ENCODE peak calls at places on chromosome 22, in six cellular contexts. T is Kasumi-1; C is WERI-Rb-1; U is stimulated activated CD8-positive, alpha-beta memory T cell treated with anti-CD3 and anti-CD28 coated beads, Interleukin-12 subunit alpha, Interleukin-12 subunit beta, amount 100 ng/mL, for 1 hour; H is HAP-1; F is IMR-90. S is an unnamed sample.

GRCh38 chr22:26592368-26593015 is 2.6 kb upstream of the TPST2 start:
- DNase-seq in C (no peak), F (no peak), H (no peak), T (peak; percentile 57), U (no peak), S (no peak)

GRCh38 chr22:44919691-44920090 is 90.1 kb downstream of the PHF21B start:
- DNase-seq in F (no peak), U (no peak), T (no peak), C (no peak), H (no peak), S (no peak)

GRCh38 chr22:30609260-30610185 is 2.5 kb downstream of the TCN2 start:
- DNase-seq in T (peak; percentile 86), H (no peak), U (no peak), F (peak; percentile 86), C (no peak), S (no peak)

GRCh38 chr22:23763579-23764331 is 965 bp downstream of the C22orf15 start:
- DNase-seq in U (no peak), C (no peak), T (no peak), H (no peak), F (no peak), S (no peak)

GRCh38 chr22:27726726-27727449 is 74.7 kb downstream of the MN1 start:
- DNase-seq in U (no peak), H (peak; percentile 71), T (no peak), F (peak; percentile 34), C (peak; percentile 43), S (no peak)

GRCh38 chr22:41584881-41585280 is 4.8 kb downstream of the PMM1 start:
- DNase-seq in C (no peak), U (no peak), F (no peak), H (no peak), T (no peak), S (no peak)

GRCh38 chr22:45328822-45329535 is 19.2 kb downstream of the FAM118A start:
- DNase-seq in T (no peak), H (no peak), C (no peak), U (no peak), F (no peak), S (peak; percentile 88)

GRCh38 chr22:50507421-50507990 is at the start of gene LMF2:
- DNase-seq in H (peak; percentile 77), U (peak; percentile 85), T (peak; percentile 84), F (no peak), C (peak; percentile 89), S (no peak)

GRCh38 chr22:38043151-38044039 is 13.8 kb upstream of the PICK1 start:
- DNase-seq in C (no peak), F (no peak), T (no peak), U (no peak), H (no peak), S (no peak)

GRCh38 chr22:37599161-37599560 is 9.5 kb upstream of the GGA1 start:
- DNase-seq in C (no peak), T (no peak), H (no peak), F (no peak), U (no peak), S (no peak)

GRCh38 chr22:48744967-48745841 is 1082.5 kb downstream of the BRD1 start:
- DNase-seq in U (no peak), T (no peak), H (no peak), F (no peak), C (no peak), S (no peak)

GRCh38 chr22:43006016-43006505 is 8.9 kb downstream of the PACSIN2 start:
- DNase-seq in C (no peak), H (no peak), U (no peak), F (no peak), T (no peak), S (no peak)

GRCh38 chr22:48154943-48155240 is 1392.4 kb downstream of the TBC1D22A start:
- DNase-seq in H (no peak), T (no peak), U (no peak), C (no peak), F (no peak), S (no peak)

GRCh38 chr22:20803696-20804324 is 29.9 kb downstream of the SERPIND1 start:
- DNase-seq in H (no peak), F (peak; percentile 44), U (no peak), C (peak; percentile 52), T (peak; percentile 48), S (no peak)

GRCh38 chr22:46897246-46897623 is 134.8 kb downstream of the TBC1D22A start:
- DNase-seq in H (no peak), U (no peak), T (no peak), C (no peak), F (no peak), S (peak; percentile 53)

GRCh38 chr22:49667236-49667635 is 160.4 kb downstream of the BRD1 start:
- DNase-seq in T (peak; percentile 16), C (no peak), F (no peak), U (no peak), H (no peak), S (no peak)

GRCh38 chr22:43152355-43153071 is 1.2 kb downstream of the TSPO start:
- DNase-seq in F (peak; percentile 22), H (peak; percentile 29), T (peak; percentile 18), C (no peak), U (peak; percentile 35), S (no peak)

GRCh38 chr22:23565942-23566715 is 14.0 kb downstream of the IGLL1 start:
- DNase-seq in H (peak; percentile 13), F (no peak), C (peak; percentile 65), U (no peak), T (no peak), S (no peak)

GRCh38 chr22:42683599-42684283 is 34.5 kb upstream of the CYB5R3 start:
- DNase-seq in T (no peak), F (no peak), C (no peak), U (no peak), H (no peak), S (no peak)

GRCh38 chr22:31846161-31847115 is 92.6 kb downstream of the DEPDC5 start:
- DNase-seq in F (peak; percentile 96), T (peak; percentile 9), U (no peak), H (no peak), C (peak; percentile 19), S (no peak)

GRCh38 chr22:49365191-49365837 is 462.4 kb downstream of the BRD1 start:
- DNase-seq in C (no peak), U (no peak), H (no peak), T (no peak), F (no peak), S (no peak)

GRCh38 chr22:36966851-36967535 is 52.3 kb downstream of the TST start:
- DNase-seq in F (no peak), U (no peak), T (no peak), H (no peak), C (no peak), S (no peak)

GRCh38 chr22:27224485-27225364 is 567.3 kb downstream of the MIAT start:
- DNase-seq in H (no peak), T (no peak), U (no peak), C (no peak), F (peak; percentile 36), S (no peak)

GRCh38 chr22:33883961-33884808 is 36.1 kb downstream of the LARGE1 start:
- DNase-seq in H (no peak), U (no peak), T (no peak), F (no peak), C (peak; percentile 66), S (no peak)

GRCh38 chr22:35599364-35599763 is 17.8 kb downstream of the MB start:
- DNase-seq in T (no peak), U (no peak), H (no peak), C (no peak), F (no peak), S (no peak)

GRCh38 chr22:39940757-39941305 is 19.4 kb upstream of the TMA7B start:
- DNase-seq in C (no peak), U (no peak), F (no peak), H (no peak), T (no peak), S (no peak)

GRCh38 chr22:41912338-41913039 is 2.4 kb downstream of the SHISA8 start:
- DNase-seq in H (no peak), F (no peak), T (no peak), C (no peak), U (no peak), S (no peak)

GRCh38 chr22:37824674-37825641 is 1.8 kb downstream of the GALR3 start:
- DNase-seq in F (no peak), T (no peak), C (no peak), U (no peak), H (no peak), S (no peak)

GRCh38 chr22:17916226-17916889 is 108.0 kb downstream of the MICAL3 start:
- DNase-seq in F (no peak), C (no peak), U (no peak), T (no peak), H (no peak), S (no peak)

GRCh38 chr22:29988719-29989118 is 91.5 kb upstream of the HORMAD2 start:
- DNase-seq in H (no peak), U (no peak), C (no peak), F (peak; percentile 40), T (no peak), S (no peak)

GRCh38 chr22:46862418-46863324 is 100.2 kb downstream of the TBC1D22A start:
- DNase-seq in H (no peak), C (no peak), F (no peak), T (no peak), U (no peak), S (no peak)

GRCh38 chr22:47879346-47879745 is 1116.9 kb downstream of the TBC1D22A start:
- DNase-seq in T (no peak), C (no peak), F (no peak), U (no peak), H (no peak), S (no peak)

GRCh38 chr22:29148036-29148435 is 57.7 kb upstream of the EMID1 start:
- DNase-seq in F (no peak), C (no peak), H (no peak), U (no peak), T (no peak), S (no peak)

GRCh38 chr22:44871782-44872181 is 119.4 kb downstream of the ARHGAP8 start:
- DNase-seq in H (no peak), T (no peak), C (no peak), F (no peak), U (no peak), S (no peak)

GRCh38 chr22:21043856-21044535 is 1.8 kb upstream of the LRRC74B start:
- DNase-seq in U (no peak), C (no peak), T (no peak), F (no peak), H (no peak), S (no peak)

GRCh38 chr22:27386186-27386585 is 415.4 kb downstream of the MN1 start:
- DNase-seq in U (no peak), H (no peak), T (no peak), F (no peak), C (no peak), S (no peak)

GRCh38 chr22:39576027-39576426 is 5.5 kb downstream of the CACNA1I start:
- DNase-seq in C (no peak), F (no peak), T (no peak), H (no peak), U (no peak), S (no peak)

GRCh38 chr22:47192651-47193437 is 430.4 kb downstream of the TBC1D22A start:
- DNase-seq in H (no peak), U (no peak), F (no peak), C (no peak), T (no peak), S (no peak)